ENCODE peak calls at places on chromosomes 6 and 20, in seven cellular contexts. One of them, this sample, is unnamed.

GRCh38 chr6:155436981-155437749 is 18.5 kb downstream of the NOX3 start:
- DNase-seq in foreskin fibroblast: peak; percentile 51
- DNase-seq in bronchial epithelial cell: no peak
- DNase-seq in IMR-90: peak; percentile 42
- DNase-seq in mucosa of descending colon: no peak
- DNase-seq in choroid plexus epithelial cell: peak; percentile 71
- DNase-seq in spleen: no peak
- DNase-seq in this sample: peak; percentile 49

GRCh38 chr20:44598413-44599290 is 16.3 kb downstream of the PKIG start:
- DNase-seq in mucosa of descending colon: no peak
- DNase-seq in foreskin fibroblast: no peak
- DNase-seq in bronchial epithelial cell: no peak
- DNase-seq in choroid plexus epithelial cell: peak; percentile 43
- DNase-seq in spleen: peak; percentile 80
- DNase-seq in IMR-90: no peak
- DNase-seq in this sample: peak; percentile 68

GRCh38 chr6:158285321-158285960 is 26.8 kb upstream of the TULP4 start:
- DNase-seq in IMR-90: peak; percentile 20
- DNase-seq in choroid plexus epithelial cell: peak; percentile 24
- DNase-seq in mucosa of descending colon: peak; percentile 33
- DNase-seq in bronchial epithelial cell: no peak
- DNase-seq in foreskin fibroblast: no peak
- DNase-seq in spleen: no peak
- DNase-seq in this sample: no peak

GRCh38 chr20:35515949-35516645 is 13.4 kb downstream of the C20orf173 start:
- DNase-seq in bronchial epithelial cell: peak; percentile 88
- DNase-seq in mucosa of descending colon: no peak
- DNase-seq in choroid plexus epithelial cell: peak; percentile 85
- DNase-seq in foreskin fibroblast: peak; percentile 77
- DNase-seq in spleen: no peak
- DNase-seq in IMR-90: peak; percentile 86
- DNase-seq in this sample: peak; percentile 70

GRCh38 chr6:24949020-24949569 is 13.3 kb upstream of the RIPOR2 start:
- DNase-seq in bronchial epithelial cell: no peak
- DNase-seq in choroid plexus epithelial cell: no peak
- DNase-seq in foreskin fibroblast: no peak
- DNase-seq in spleen: no peak
- DNase-seq in mucosa of descending colon: no peak
- DNase-seq in IMR-90: no peak
- DNase-seq in this sample: no peak

GRCh38 chr20:61464634-61465033 is 212.6 kb downstream of the CDH4 start:
- DNase-seq in mucosa of descending colon: no peak
- DNase-seq in spleen: no peak
- DNase-seq in choroid plexus epithelial cell: no peak
- DNase-seq in IMR-90: no peak
- DNase-seq in foreskin fibroblast: no peak
- DNase-seq in bronchial epithelial cell: no peak
- DNase-seq in this sample: no peak

GRCh38 chr6:168948002-168948401 is 305.6 kb downstream of the THBS2 start:
- DNase-seq in choroid plexus epithelial cell: no peak
- DNase-seq in foreskin fibroblast: no peak
- DNase-seq in IMR-90: no peak
- DNase-seq in bronchial epithelial cell: no peak
- DNase-seq in spleen: no peak
- DNase-seq in mucosa of descending colon: no peak
- DNase-seq in this sample: no peak

GRCh38 chr20:8578191-8578690 is 446.2 kb downstream of the PLCB1 start:
- DNase-seq in bronchial epithelial cell: no peak
- DNase-seq in foreskin fibroblast: no peak
- DNase-seq in mucosa of descending colon: no peak
- DNase-seq in choroid plexus epithelial cell: no peak
- DNase-seq in IMR-90: no peak
- DNase-seq in spleen: no peak
- DNase-seq in this sample: no peak

GRCh38 chr6:85828973-85829372 is 186.3 kb upstream of the SYNCRIP start:
- DNase-seq in IMR-90: no peak
- DNase-seq in foreskin fibroblast: no peak
- DNase-seq in mucosa of descending colon: no peak
- DNase-seq in spleen: no peak
- DNase-seq in bronchial epithelial cell: no peak
- DNase-seq in choroid plexus epithelial cell: no peak
- DNase-seq in this sample: no peak

GRCh38 chr20:13492001-13492480 is 146.7 kb downstream of the TASP1 start:
- DNase-seq in IMR-90: peak; percentile 72
- DNase-seq in spleen: no peak
- DNase-seq in bronchial epithelial cell: peak; percentile 74
- DNase-seq in foreskin fibroblast: peak; percentile 40
- DNase-seq in mucosa of descending colon: no peak
- DNase-seq in choroid plexus epithelial cell: peak; percentile 84
- DNase-seq in this sample: peak; percentile 93

GRCh38 chr6:128806274-128806673 is 76.7 kb upstream of the LAMA2 start:
- DNase-seq in foreskin fibroblast: peak; percentile 10
- DNase-seq in IMR-90: no peak
- DNase-seq in choroid plexus epithelial cell: peak; percentile 54
- DNase-seq in spleen: no peak
- DNase-seq in bronchial epithelial cell: peak; percentile 77
- DNase-seq in mucosa of descending colon: no peak
- DNase-seq in this sample: peak; percentile 81

GRCh38 chr6:6969761-6970223 is 138.0 kb upstream of the RREB1 start:
- DNase-seq in bronchial epithelial cell: peak; percentile 95
- DNase-seq in foreskin fibroblast: no peak
- DNase-seq in spleen: no peak
- DNase-seq in choroid plexus epithelial cell: no peak
- DNase-seq in mucosa of descending colon: peak; percentile 88
- DNase-seq in IMR-90: no peak
- DNase-seq in this sample: no peak

GRCh38 chr6:90412538-90413369 is 116.1 kb upstream of the BACH2 start:
- DNase-seq in spleen: no peak
- DNase-seq in foreskin fibroblast: no peak
- DNase-seq in choroid plexus epithelial cell: no peak
- DNase-seq in mucosa of descending colon: no peak
- DNase-seq in IMR-90: no peak
- DNase-seq in bronchial epithelial cell: no peak
- DNase-seq in this sample: no peak

GRCh38 chr6:24431045-24431451 is 28.3 kb downstream of the MRS2 start:
- DNase-seq in foreskin fibroblast: no peak
- DNase-seq in choroid plexus epithelial cell: peak; percentile 72
- DNase-seq in spleen: no peak
- DNase-seq in IMR-90: peak; percentile 54
- DNase-seq in bronchial epithelial cell: peak; percentile 62
- DNase-seq in mucosa of descending colon: no peak
- DNase-seq in this sample: peak; percentile 67

GRCh38 chr6:134851548-134851947 is 98.4 kb downstream of the ALDH8A1 start:
- DNase-seq in spleen: no peak
- DNase-seq in mucosa of descending colon: no peak
- DNase-seq in choroid plexus epithelial cell: no peak
- DNase-seq in bronchial epithelial cell: no peak
- DNase-seq in foreskin fibroblast: no peak
- DNase-seq in IMR-90: no peak
- DNase-seq in this sample: no peak

GRCh38 chr6:5537967-5538366 is 276.7 kb downstream of the FARS2 start:
- DNase-seq in choroid plexus epithelial cell: peak; percentile 33
- DNase-seq in bronchial epithelial cell: peak; percentile 44
- DNase-seq in mucosa of descending colon: no peak
- DNase-seq in spleen: no peak
- DNase-seq in IMR-90: peak; percentile 31
- DNase-seq in foreskin fibroblast: peak; percentile 53
- DNase-seq in this sample: peak; percentile 16

GRCh38 chr6:139588076-139588639 is 213.7 kb upstream of the CITED2 start:
- DNase-seq in bronchial epithelial cell: peak; percentile 62
- DNase-seq in IMR-90: peak; percentile 65
- DNase-seq in spleen: no peak
- DNase-seq in mucosa of descending colon: peak; percentile 54
- DNase-seq in choroid plexus epithelial cell: peak; percentile 74
- DNase-seq in foreskin fibroblast: no peak
- DNase-seq in this sample: peak; percentile 41

GRCh38 chr20:8213831-8214587 is 81.9 kb downstream of the PLCB1 start:
- DNase-seq in choroid plexus epithelial cell: no peak
- DNase-seq in IMR-90: no peak
- DNase-seq in mucosa of descending colon: no peak
- DNase-seq in foreskin fibroblast: no peak
- DNase-seq in bronchial epithelial cell: no peak
- DNase-seq in spleen: no peak
- DNase-seq in this sample: no peak

GRCh38 chr20:37343212-37343993 is 2.5 kb upstream of the SRC start:
- DNase-seq in spleen: peak; percentile 73
- DNase-seq in foreskin fibroblast: no peak
- DNase-seq in IMR-90: no peak
- DNase-seq in choroid plexus epithelial cell: no peak
- DNase-seq in bronchial epithelial cell: no peak
- DNase-seq in mucosa of descending colon: peak; percentile 89
- DNase-seq in this sample: no peak

GRCh38 chr20:37343994-37344355 is 2.0 kb upstream of the SRC start:
- DNase-seq in IMR-90: no peak
- DNase-seq in mucosa of descending colon: no peak
- DNase-seq in spleen: no peak
- DNase-seq in bronchial epithelial cell: no peak
- DNase-seq in foreskin fibroblast: no peak
- DNase-seq in choroid plexus epithelial cell: no peak
- DNase-seq in this sample: no peak

GRCh38 chr20:37340998-37341397 is 4.9 kb upstream of the SRC start:
- DNase-seq in IMR-90: no peak
- DNase-seq in bronchial epithelial cell: no peak
- DNase-seq in spleen: no peak
- DNase-seq in choroid plexus epithelial cell: no peak
- DNase-seq in mucosa of descending colon: peak; percentile 5
- DNase-seq in foreskin fibroblast: no peak
- DNase-seq in this sample: no peak

GRCh38 chr20:37341632-37342031 is 4.3 kb upstream of the SRC start:
- DNase-seq in mucosa of descending colon: no peak
- DNase-seq in foreskin fibroblast: no peak
- DNase-seq in bronchial epithelial cell: no peak
- DNase-seq in choroid plexus epithelial cell: no peak
- DNase-seq in spleen: peak; percentile 66
- DNase-seq in IMR-90: no peak
- DNase-seq in this sample: no peak

GRCh38 chr20:37342231-37343177 is 3.4 kb upstream of the SRC start:
- DNase-seq in bronchial epithelial cell: no peak
- DNase-seq in spleen: peak; percentile 54
- DNase-seq in IMR-90: no peak
- DNase-seq in foreskin fibroblast: no peak
- DNase-seq in mucosa of descending colon: no peak
- DNase-seq in choroid plexus epithelial cell: no peak
- DNase-seq in this sample: no peak
- TF ChIP-seq CTCF in bronchial epithelial cell: peak; percentile 19
- TF ChIP-seq CTCF in spleen: no peak
- TF ChIP-seq CTCF in IMR-90: peak; percentile 22
- TF ChIP-seq CTCF in foreskin fibroblast: no peak
- TF ChIP-seq CTCF in mucosa of descending colon: no peak
- TF ChIP-seq CTCF in choroid plexus epithelial cell: peak; percentile 29
- TF ChIP-seq CTCF in this sample: peak; percentile 21

GRCh38 chr6:12865782-12866181 is 149.2 kb downstream of the PHACTR1 start:
- DNase-seq in mucosa of descending colon: no peak
- DNase-seq in choroid plexus epithelial cell: no peak
- DNase-seq in IMR-90: no peak
- DNase-seq in bronchial epithelial cell: no peak
- DNase-seq in foreskin fibroblast: no peak
- DNase-seq in spleen: no peak
- DNase-seq in this sample: no peak
- H3K4me3 ChIP-seq in mucosa of descending colon: no peak overlapping the region
- H3K4me3 ChIP-seq in choroid plexus epithelial cell: no peak overlapping the region
- H3K4me3 ChIP-seq in IMR-90: no peak overlapping the region
- H3K4me3 ChIP-seq in bronchial epithelial cell: no peak overlapping the region
- H3K4me3 ChIP-seq in foreskin fibroblast: no peak overlapping the region
- H3K4me3 ChIP-seq in spleen: no peak overlapping the region
- H3K4me3 ChIP-seq in this sample: no peak overlapping the region

DNA sequence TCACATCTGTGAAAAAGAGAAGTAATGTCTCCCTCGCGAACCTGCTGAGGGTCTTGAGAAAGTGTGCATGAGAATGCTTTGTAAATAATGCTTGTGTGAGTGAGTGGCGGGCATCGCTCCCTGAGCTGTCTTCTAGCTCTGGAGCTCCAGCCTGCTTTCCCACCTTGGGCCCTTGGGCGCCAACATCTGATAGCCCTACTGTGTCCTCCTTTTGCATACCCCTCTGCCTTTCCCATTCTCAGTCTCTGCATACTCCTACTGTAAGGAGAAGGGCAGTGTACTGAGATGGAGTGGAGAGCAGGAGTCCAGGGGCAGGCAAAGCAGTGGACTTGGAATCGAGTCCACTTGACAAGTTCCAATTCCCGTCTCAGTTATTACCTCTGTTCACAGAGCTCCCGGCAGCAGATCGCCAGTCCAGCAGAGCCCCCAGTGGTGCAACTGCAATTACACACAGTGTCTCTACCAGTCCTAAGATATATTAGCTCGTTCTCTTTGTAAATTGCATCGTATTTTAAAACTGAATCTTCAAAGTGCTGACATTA is 855 bp upstream of the NCR2 start:
- DNase-seq in choroid plexus epithelial cell: peak; percentile 60
- DNase-seq in mucosa of descending colon: no peak
- DNase-seq in foreskin fibroblast: no peak
- DNase-seq in bronchial epithelial cell: no peak
- DNase-seq in IMR-90: no peak
- DNase-seq in spleen: no peak
- DNase-seq in this sample: peak; percentile 7
- TF ChIP-seq CTCF in choroid plexus epithelial cell: peak; percentile 68
- TF ChIP-seq CTCF in mucosa of descending colon: no peak
- TF ChIP-seq CTCF in foreskin fibroblast: peak; percentile 7
- TF ChIP-seq CTCF in bronchial epithelial cell: no peak
- TF ChIP-seq CTCF in IMR-90: peak; percentile 32
- TF ChIP-seq CTCF in spleen: no peak
- TF ChIP-seq CTCF in this sample: peak; percentile 34

DNA sequence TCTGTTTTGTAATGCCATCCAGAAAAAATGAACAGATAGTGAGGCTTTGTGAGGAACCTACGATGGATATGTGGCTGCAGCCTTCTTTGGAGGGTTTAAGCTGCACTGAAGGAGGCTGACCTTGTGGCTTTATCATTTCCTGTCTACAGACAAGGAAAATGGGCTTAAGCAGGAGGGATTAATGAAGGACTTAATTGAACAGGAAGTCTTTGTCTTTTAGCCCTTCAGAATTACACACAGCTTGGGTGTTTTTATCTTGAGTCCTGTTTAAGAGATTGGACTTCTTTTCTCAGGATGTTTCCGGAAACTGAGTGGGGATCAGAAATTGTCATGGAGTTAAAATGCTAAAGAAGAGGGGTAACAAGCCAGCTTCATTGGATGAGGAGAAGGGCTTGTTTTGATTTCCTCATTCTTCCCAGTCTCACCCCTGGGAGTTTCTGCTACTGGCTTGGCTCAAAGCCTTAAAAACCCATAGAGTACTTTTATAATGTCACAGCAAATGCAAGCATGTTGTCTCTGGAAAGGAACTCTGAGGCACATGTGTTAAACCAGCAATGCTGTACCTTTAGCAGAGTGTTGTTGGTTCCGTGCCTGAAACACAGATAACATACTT is 193.6 kb downstream of the JARID2 start:
- DNase-seq in mucosa of descending colon: no peak
- DNase-seq in choroid plexus epithelial cell: peak; percentile 37
- DNase-seq in spleen: no peak
- DNase-seq in IMR-90: no peak
- DNase-seq in bronchial epithelial cell: no peak
- DNase-seq in foreskin fibroblast: no peak
- DNase-seq in this sample: no peak
- H3K4me3 ChIP-seq in mucosa of descending colon: no peak overlapping the region
- H3K4me3 ChIP-seq in choroid plexus epithelial cell: no peak overlapping the region
- H3K4me3 ChIP-seq in spleen: no peak overlapping the region
- H3K4me3 ChIP-seq in IMR-90: no peak overlapping the region
- H3K4me3 ChIP-seq in bronchial epithelial cell: no peak overlapping the region
- H3K4me3 ChIP-seq in foreskin fibroblast: no peak overlapping the region
- H3K4me3 ChIP-seq in this sample: no peak overlapping the region